ENCODE peak calls at places on chromosomes 2 and 18, in ten cellular contexts. One of them, this sample, is unnamed.
A peak's percentile ranks its signal among the peaks of the same experiment; 100 is the strongest.

GRCh38 chr2:124959582-124959981 is 934.5 kb downstream of the CNTNAP5 start:
- DNase-seq in cardiac muscle cell: peak; percentile 59
- DNase-seq in upper lobe of right lung: no peak
- DNase-seq in OCI-LY7: no peak
- DNase-seq in A673: no peak
- DNase-seq in heart left ventricle: no peak
- DNase-seq in tibial nerve: no peak
- DNase-seq in testis: no peak
- DNase-seq in adrenal gland: no peak
- DNase-seq in hepatocyte: peak; percentile 15
- DNase-seq in this sample: no peak

GRCh38 chr2:42601076-42601475 is 32.6 kb downstream of the MTA3 start:
- DNase-seq in cardiac muscle cell: no peak
- DNase-seq in upper lobe of right lung: no peak
- DNase-seq in OCI-LY7: no peak
- DNase-seq in A673: no peak
- DNase-seq in heart left ventricle: no peak
- DNase-seq in tibial nerve: no peak
- DNase-seq in testis: no peak
- DNase-seq in adrenal gland: no peak
- DNase-seq in hepatocyte: no peak
- DNase-seq in this sample: no peak

GRCh38 chr18:78982186-78982585 is 2.6 kb downstream of the SALL3 start:
- DNase-seq in cardiac muscle cell: peak; percentile 39
- DNase-seq in upper lobe of right lung: no peak
- DNase-seq in OCI-LY7: no peak
- DNase-seq in A673: no peak
- DNase-seq in heart left ventricle: no peak
- DNase-seq in tibial nerve: no peak
- DNase-seq in testis: no peak
- DNase-seq in adrenal gland: no peak
- DNase-seq in hepatocyte: no peak
- DNase-seq in this sample: no peak

GRCh38 chr2:17752892-17753802 is 463 bp downstream of the SMC6 start:
- DNase-seq in cardiac muscle cell: peak; percentile 30
- DNase-seq in upper lobe of right lung: peak; percentile 82
- DNase-seq in OCI-LY7: peak; percentile 85
- DNase-seq in A673: peak; percentile 77
- DNase-seq in heart left ventricle: peak; percentile 43
- DNase-seq in tibial nerve: no peak
- DNase-seq in testis: peak; percentile 30
- DNase-seq in adrenal gland: peak; percentile 58
- DNase-seq in hepatocyte: peak; percentile 81
- DNase-seq in this sample: peak; percentile 41

GRCh38 chr2:116952254-116952653 is 862.2 kb upstream of the DDX18 start:
- DNase-seq in cardiac muscle cell: no peak
- DNase-seq in upper lobe of right lung: no peak
- DNase-seq in OCI-LY7: no peak
- DNase-seq in A673: no peak
- DNase-seq in heart left ventricle: no peak
- DNase-seq in tibial nerve: no peak
- DNase-seq in testis: peak; percentile 19
- DNase-seq in adrenal gland: no peak
- DNase-seq in hepatocyte: peak; percentile 29
- DNase-seq in this sample: no peak

GRCh38 chr2:58479557-58480120 is 238.5 kb upstream of the FANCL start:
- DNase-seq in cardiac muscle cell: no peak
- DNase-seq in upper lobe of right lung: no peak
- DNase-seq in OCI-LY7: no peak
- DNase-seq in A673: peak; percentile 22
- DNase-seq in heart left ventricle: no peak
- DNase-seq in tibial nerve: no peak
- DNase-seq in testis: no peak
- DNase-seq in adrenal gland: no peak
- DNase-seq in hepatocyte: no peak
- DNase-seq in this sample: no peak

GRCh38 chr18:46632401-46633089 is 24.5 kb downstream of the LOXHD1 start:
- DNase-seq in cardiac muscle cell: peak; percentile 17
- DNase-seq in upper lobe of right lung: no peak
- DNase-seq in OCI-LY7: no peak
- DNase-seq in A673: peak; percentile 10
- DNase-seq in heart left ventricle: no peak
- DNase-seq in tibial nerve: no peak
- DNase-seq in testis: no peak
- DNase-seq in adrenal gland: peak; percentile 63
- DNase-seq in hepatocyte: no peak
- DNase-seq in this sample: no peak

GRCh38 chr18:59593291-59593717 is 103.9 kb downstream of the CCBE1 start:
- DNase-seq in cardiac muscle cell: peak; percentile 44
- DNase-seq in upper lobe of right lung: no peak
- DNase-seq in OCI-LY7: no peak
- DNase-seq in A673: no peak
- DNase-seq in heart left ventricle: no peak
- DNase-seq in tibial nerve: no peak
- DNase-seq in testis: no peak
- DNase-seq in adrenal gland: no peak
- DNase-seq in hepatocyte: no peak
- DNase-seq in this sample: no peak

GRCh38 chr18:6785411-6785810 is 55.9 kb downstream of the ARHGAP28 start:
- DNase-seq in cardiac muscle cell: no peak
- DNase-seq in upper lobe of right lung: no peak
- DNase-seq in OCI-LY7: no peak
- DNase-seq in A673: no peak
- DNase-seq in heart left ventricle: no peak
- DNase-seq in tibial nerve: no peak
- DNase-seq in testis: no peak
- DNase-seq in adrenal gland: no peak
- DNase-seq in hepatocyte: no peak
- DNase-seq in this sample: no peak

GRCh38 chr2:184040230-184040629 is 558.1 kb upstream of the ZNF804A start:
- DNase-seq in cardiac muscle cell: no peak
- DNase-seq in upper lobe of right lung: no peak
- DNase-seq in OCI-LY7: no peak
- DNase-seq in A673: no peak
- DNase-seq in heart left ventricle: no peak
- DNase-seq in tibial nerve: no peak
- DNase-seq in testis: no peak
- DNase-seq in adrenal gland: no peak
- DNase-seq in hepatocyte: no peak
- DNase-seq in this sample: no peak

GRCh38 chr18:13464432-13465125 is 246.0 kb downstream of the LDLRAD4 start:
- DNase-seq in cardiac muscle cell: peak; percentile 56
- DNase-seq in upper lobe of right lung: peak; percentile 80
- DNase-seq in OCI-LY7: peak; percentile 91
- DNase-seq in A673: peak; percentile 95
- DNase-seq in heart left ventricle: peak; percentile 74
- DNase-seq in tibial nerve: no peak
- DNase-seq in testis: no peak
- DNase-seq in adrenal gland: peak; percentile 54
- DNase-seq in hepatocyte: no peak
- DNase-seq in this sample: no peak

GRCh38 chr2:161710131-161710915 is 86.1 kb downstream of the SLC4A10 start:
- DNase-seq in cardiac muscle cell: peak; percentile 0
- DNase-seq in upper lobe of right lung: no peak
- DNase-seq in OCI-LY7: no peak
- DNase-seq in A673: no peak
- DNase-seq in heart left ventricle: no peak
- DNase-seq in tibial nerve: no peak
- DNase-seq in testis: no peak
- DNase-seq in adrenal gland: no peak
- DNase-seq in hepatocyte: no peak
- DNase-seq in this sample: no peak

DNA sequence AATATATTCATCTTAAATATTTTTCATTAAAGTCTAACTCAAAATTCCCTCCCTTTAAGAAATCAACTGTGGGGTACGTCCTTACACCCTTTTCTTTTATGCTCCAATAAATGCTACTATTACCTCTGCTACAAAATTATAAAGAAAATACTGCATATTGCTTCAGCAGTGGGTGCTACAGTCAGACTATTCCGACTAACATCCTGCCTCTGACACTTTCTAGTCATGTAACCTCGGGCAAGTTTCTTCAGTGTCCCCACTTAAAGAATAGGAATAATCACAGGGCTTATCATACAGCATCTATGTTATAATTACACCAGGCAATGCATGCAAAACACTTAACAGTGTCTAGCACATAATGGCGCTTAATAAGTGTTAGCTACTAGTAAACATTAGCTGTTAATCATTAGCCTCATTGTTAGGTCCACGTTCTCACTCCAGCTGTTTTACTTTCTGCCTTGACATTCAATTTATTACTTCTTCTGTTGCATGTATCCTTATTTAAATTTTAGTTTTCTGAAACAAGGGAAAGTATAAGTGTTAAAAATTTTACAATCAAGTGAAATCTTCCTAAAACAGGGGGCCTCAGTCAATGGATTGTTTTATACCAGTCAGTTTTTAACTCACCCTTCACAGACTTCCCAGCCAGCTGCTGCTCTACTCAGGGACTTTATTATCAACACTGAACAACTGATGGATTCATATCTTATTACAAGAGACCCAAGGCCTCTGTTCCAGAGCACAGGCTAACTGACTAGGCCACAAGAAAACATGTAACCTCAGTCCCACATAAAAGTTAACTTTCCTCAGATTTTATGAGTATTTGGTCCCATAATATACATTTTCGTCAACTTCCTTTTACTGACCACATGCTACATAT is 54.0 kb downstream of the CLASP1 start:
- DNase-seq in cardiac muscle cell: no peak
- DNase-seq in upper lobe of right lung: no peak
- DNase-seq in OCI-LY7: no peak
- DNase-seq in A673: no peak
- DNase-seq in heart left ventricle: no peak
- DNase-seq in tibial nerve: no peak
- DNase-seq in testis: no peak
- DNase-seq in adrenal gland: no peak
- DNase-seq in hepatocyte: no peak
- DNase-seq in this sample: no peak
- TF ChIP-seq CTCF in cardiac muscle cell: no peak
- TF ChIP-seq CTCF in upper lobe of right lung: no peak
- TF ChIP-seq CTCF in OCI-LY7: no peak
- TF ChIP-seq CTCF in A673: no peak
- TF ChIP-seq CTCF in heart left ventricle: no peak
- TF ChIP-seq CTCF in tibial nerve: no peak
- TF ChIP-seq CTCF in testis: no peak
- TF ChIP-seq CTCF in adrenal gland: no peak
- TF ChIP-seq CTCF in hepatocyte: no peak
- TF ChIP-seq CTCF in this sample: no peak

DNA sequence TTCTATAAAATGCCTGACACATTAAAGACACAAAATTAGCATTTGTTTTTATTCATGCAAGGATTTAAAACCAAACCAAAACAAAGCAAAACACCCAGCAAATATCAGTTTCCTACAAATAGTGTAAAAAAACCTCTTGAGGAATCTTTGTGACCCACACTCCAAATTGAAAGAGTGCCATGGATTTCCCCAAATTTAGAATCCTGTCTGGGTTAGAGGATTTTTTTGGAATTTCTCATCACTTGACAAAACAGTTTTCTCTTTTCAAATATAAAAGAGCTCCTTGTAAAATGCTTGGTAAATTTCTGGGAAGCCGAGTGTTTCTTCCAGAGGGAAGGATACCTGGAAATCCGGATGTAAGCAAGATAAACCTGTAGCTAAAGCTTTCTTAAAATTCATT is 1.7 kb upstream of the FN1 start:
- DNase-seq in cardiac muscle cell: peak; percentile 53
- DNase-seq in upper lobe of right lung: no peak
- DNase-seq in OCI-LY7: no peak
- DNase-seq in A673: no peak
- DNase-seq in heart left ventricle: no peak
- DNase-seq in tibial nerve: no peak
- DNase-seq in testis: no peak
- DNase-seq in adrenal gland: no peak
- DNase-seq in hepatocyte: no peak
- DNase-seq in this sample: no peak
- H3K27ac ChIP-seq in cardiac muscle cell: no peak overlapping the region
- H3K27ac ChIP-seq in upper lobe of right lung: peak overlapping the region; percentile 83
- H3K27ac ChIP-seq in OCI-LY7: no peak overlapping the region
- H3K27ac ChIP-seq in A673: peak overlapping the region; percentile 96
- H3K27ac ChIP-seq in heart left ventricle: peak overlapping the region; percentile 94
- H3K27ac ChIP-seq in tibial nerve: peak overlapping the region; percentile 89
- H3K27ac ChIP-seq in testis: peak overlapping the region; percentile 91
- H3K27ac ChIP-seq in adrenal gland: no peak overlapping the region
- H3K27ac ChIP-seq in hepatocyte: peak overlapping the region; percentile 95
- H3K27ac ChIP-seq in this sample: no peak overlapping the region

GRCh38 chr2:210376618-210377175 is 61.7 kb upstream of the MYL1 start:
- DNase-seq in cardiac muscle cell: no peak
- DNase-seq in upper lobe of right lung: no peak
- DNase-seq in OCI-LY7: no peak
- DNase-seq in A673: no peak
- DNase-seq in heart left ventricle: no peak
- DNase-seq in tibial nerve: no peak
- DNase-seq in testis: no peak
- DNase-seq in adrenal gland: no peak
- DNase-seq in hepatocyte: no peak
- DNase-seq in this sample: no peak
- TF ChIP-seq CTCF in cardiac muscle cell: no peak
- TF ChIP-seq CTCF in upper lobe of right lung: no peak
- TF ChIP-seq CTCF in OCI-LY7: no peak
- TF ChIP-seq CTCF in A673: no peak
- TF ChIP-seq CTCF in heart left ventricle: no peak
- TF ChIP-seq CTCF in tibial nerve: no peak
- TF ChIP-seq CTCF in testis: no peak
- TF ChIP-seq CTCF in adrenal gland: no peak
- TF ChIP-seq CTCF in hepatocyte: no peak
- TF ChIP-seq CTCF in this sample: no peak

GRCh38 chr2:86789687-86790133 is 1.0 kb downstream of the CD8A start:
- DNase-seq in cardiac muscle cell: no peak
- DNase-seq in upper lobe of right lung: no peak
- DNase-seq in OCI-LY7: no peak
- DNase-seq in A673: no peak
- DNase-seq in heart left ventricle: no peak
- DNase-seq in tibial nerve: no peak
- DNase-seq in testis: no peak
- DNase-seq in adrenal gland: no peak
- DNase-seq in hepatocyte: no peak
- DNase-seq in this sample: no peak

GRCh38 chr2:86788881-86789686 is 1.6 kb downstream of the CD8A start:
- DNase-seq in cardiac muscle cell: no peak
- DNase-seq in upper lobe of right lung: no peak
- DNase-seq in OCI-LY7: no peak
- DNase-seq in A673: peak; percentile 23
- DNase-seq in heart left ventricle: no peak
- DNase-seq in tibial nerve: no peak
- DNase-seq in testis: peak; percentile 37
- DNase-seq in adrenal gland: peak; percentile 49
- DNase-seq in hepatocyte: no peak
- DNase-seq in this sample: peak; percentile 43

GRCh38 chr2:86790134-86790827 is 432 bp downstream of the CD8A start:
- DNase-seq in cardiac muscle cell: no peak
- DNase-seq in upper lobe of right lung: no peak
- DNase-seq in OCI-LY7: no peak
- DNase-seq in A673: no peak
- DNase-seq in heart left ventricle: no peak
- DNase-seq in tibial nerve: no peak
- DNase-seq in testis: no peak
- DNase-seq in adrenal gland: no peak
- DNase-seq in hepatocyte: peak; percentile 12
- DNase-seq in this sample: no peak

GRCh38 chr2:86791574-86791973 is 861 bp upstream of the CD8A start:
- DNase-seq in cardiac muscle cell: no peak
- DNase-seq in upper lobe of right lung: no peak
- DNase-seq in OCI-LY7: no peak
- DNase-seq in A673: no peak
- DNase-seq in heart left ventricle: no peak
- DNase-seq in tibial nerve: no peak
- DNase-seq in testis: no peak
- DNase-seq in adrenal gland: no peak
- DNase-seq in hepatocyte: no peak
- DNase-seq in this sample: no peak

GRCh38 chr2:86790828-86791561 is at the start of gene CD8A:
- DNase-seq in cardiac muscle cell: peak; percentile 47
- DNase-seq in upper lobe of right lung: no peak
- DNase-seq in OCI-LY7: no peak
- DNase-seq in A673: no peak
- DNase-seq in heart left ventricle: no peak
- DNase-seq in tibial nerve: no peak
- DNase-seq in testis: no peak
- DNase-seq in adrenal gland: no peak
- DNase-seq in hepatocyte: peak; percentile 26
- DNase-seq in this sample: no peak
- H3K27ac ChIP-seq in cardiac muscle cell: no peak within 1 kb of the TSS
- H3K27ac ChIP-seq in upper lobe of right lung: peak within 1 kb of the TSS; percentile 17
- H3K27ac ChIP-seq in OCI-LY7: no peak within 1 kb of the TSS
- H3K27ac ChIP-seq in A673: no peak within 1 kb of the TSS
- H3K27ac ChIP-seq in heart left ventricle: no peak within 1 kb of the TSS
- H3K27ac ChIP-seq in tibial nerve: no peak within 1 kb of the TSS
- H3K27ac ChIP-seq in testis: no peak within 1 kb of the TSS
- H3K27ac ChIP-seq in adrenal gland: no peak within 1 kb of the TSS
- H3K27ac ChIP-seq in hepatocyte: no peak within 1 kb of the TSS
- H3K27ac ChIP-seq in this sample: no peak within 1 kb of the TSS

This sample was measured in dorsolateral prefrontal cortex.